ENCODE peak calls at places on chromosomes 13 and 19, in seven cellular contexts. C, F, E, D, T, W and N are unnamed samples. For H3K36me3, the result is how much of the 10 kb centered on the place peaks cover.

GRCh38 chr13:50524540-50524939 is 319.0 kb downstream of the DLEU7 start:
- DNase-seq in C (no peak), F (no peak), E (no peak), D (no peak), T (no peak), W (no peak), N (no peak)

GRCh38 chr13:110957181-110957884 is 42.5 kb upstream of the ANKRD10 start:
- DNase-seq in C (no peak), F (no peak), E (no peak), D (no peak), T (no peak), W (peak), N (no peak)

GRCh38 chr19:23345838-23346237 is 49.4 kb downstream of the ZNF91 start:
- DNase-seq in C (no peak), F (no peak), E (peak), D (no peak), T (no peak), W (no peak), N (no peak)

GRCh38 chr13:98781905-98782304 is 29.4 kb upstream of the SLC15A1 start:
- DNase-seq in C (no peak), F (no peak), E (no peak), D (no peak), T (no peak), W (no peak), N (no peak)

GRCh38 chr13:113159701-113160100 is 1.3 kb downstream of the PROZ start:
- DNase-seq in C (no peak), F (no peak), E (no peak), D (no peak), T (no peak), W (no peak), N (no peak)

GRCh38 chr19:35557539-35558399 is 5.7 kb downstream of the ATP4A start:
- DNase-seq in C (peak), F (peak), E (peak), D (no peak), T (peak), W (peak), N (no peak)

GRCh38 chr19:54415208-54415900 is at the start of gene TTYH1:
- DNase-seq in C (no peak), F (no peak), E (no peak), D (no peak), T (no peak), W (no peak), N (no peak)

GRCh38 chr13:51266642-51267041 is 44.4 kb downstream of the FAM124A start:
- DNase-seq in C (no peak), F (no peak), E (no peak), D (no peak), T (no peak), W (no peak), N (no peak)

GRCh38 chr13:35144496-35144895 is 202.4 kb downstream of the NBEA start:
- DNase-seq in C (peak), F (no peak), E (no peak), D (no peak), T (peak), W (peak), N (no peak)

GRCh38 chr13:29926077-29926476 is 75.7 kb upstream of the UBL3 start:
- DNase-seq in C (no peak), F (no peak), E (no peak), D (no peak), T (no peak), W (no peak), N (no peak)

GRCh38 chr19:43820098-43820860 is 6.8 kb upstream of the ZNF283 start:
- DNase-seq in C (peak), F (peak), E (no peak), D (no peak), T (peak), W (peak), N (no peak)

GRCh38 chr19:15251010-15251748 is 18.9 kb upstream of the EPHX3 start:
- DNase-seq in C (peak), F (no peak), E (no peak), D (no peak), T (peak), W (no peak), N (no peak)

GRCh38 chr13:94657167-94657566 is 55.2 kb downstream of the SOX21 start:
- DNase-seq in C (peak), F (no peak), E (no peak), D (no peak), T (peak), W (peak), N (no peak)

GRCh38 chr13:112752711-112753541 is 63.1 kb downstream of the ATP11A start:
- DNase-seq in C (no peak), F (no peak), E (no peak), D (no peak), T (peak), W (peak), N (no peak)

GRCh38 chr13:43044720-43045301 is 21.4 kb downstream of the DNAJC15 start:
- DNase-seq in C (no peak), F (no peak), E (no peak), D (peak), T (no peak), W (no peak), N (no peak)

GRCh38 chr19:1221904-1222255 is 15.9 kb downstream of the CBARP start:
- DNase-seq in C (no peak), F (no peak), E (no peak), D (no peak), T (no peak), W (no peak), N (no peak)
- H3K36me3 ChIP-seq in C (under half), F (half or more), E (under half), D (under half), T (under half), W (under half), N (under half)

DNA sequence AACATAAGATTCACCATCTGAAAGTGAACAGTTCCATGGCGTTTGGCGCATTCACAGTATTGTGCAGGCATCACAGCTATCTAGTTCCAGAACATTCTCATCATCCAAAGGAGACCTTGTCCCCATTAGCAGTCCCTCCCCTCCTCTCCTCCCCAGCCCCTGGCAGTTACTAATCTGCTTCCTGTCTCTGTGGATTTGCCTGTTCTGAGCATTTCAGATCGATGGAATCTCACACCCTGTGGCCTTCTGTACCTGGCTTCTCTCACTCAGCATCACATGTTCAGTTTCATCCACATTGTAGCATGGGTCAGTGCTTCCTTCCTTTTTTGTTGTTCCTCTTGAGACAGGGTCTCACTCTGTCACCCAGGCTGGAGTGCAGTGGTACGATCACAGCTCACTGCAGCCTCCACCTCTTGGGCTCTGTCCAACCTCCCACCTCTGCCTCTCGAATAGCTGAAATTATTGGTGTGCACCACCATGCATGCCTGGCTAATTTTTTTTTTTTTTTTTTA is 34.6 kb downstream of the CRTC1 start:
- DNase-seq in C (no peak), F (no peak), E (no peak), D (no peak), T (no peak), W (no peak), N (no peak)
- H3K36me3 ChIP-seq in C (under half), F (under half), E (under half), D (under half), T (under half), W (under half), N (under half)

GRCh38 chr19:1646149-1646930 is 6.1 kb downstream of the TCF3 start:
- DNase-seq in C (no peak), F (no peak), E (no peak), D (no peak), T (no peak), W (no peak), N (no peak)
- H3K36me3 ChIP-seq in C (under half), F (half or more), E (half or more), D (under half), T (under half), W (under half), N (half or more)

GRCh38 chr19:47369923-47370625 is 21.0 kb downstream of the DHX34 start:
- DNase-seq in C (peak), F (peak), E (no peak), D (no peak), T (peak), W (no peak), N (no peak)
- H3K36me3 ChIP-seq in C (half or more), F (half or more), E (half or more), D (under half), T (under half), W (under half), N (half or more)